ENCODE peak calls at places on chromosomes 3 and 15, in ten cellular contexts. M, A, Y, S, X, Q, N, Z, T and I are unnamed samples.

GRCh38 chr3:39982665-39983357 is 173.4 kb downstream of the MYRIP start:
- DNase-seq in Y (no peak), X (no peak), M (no peak), S (no peak), T (no peak), Q (no peak), N (no peak), Z (no peak), A (no peak), I (no peak)

GRCh38 chr3:128143496-128143895 is 9.8 kb upstream of the EEFSEC start:
- DNase-seq in T (no peak), Q (no peak), N (peak), A (no peak), S (no peak), Z (no peak), M (no peak), X (no peak), Y (no peak), I (no peak)

GRCh38 chr3:140188285-140188684 is 253.3 kb downstream of the CLSTN2 start:
- DNase-seq in Z (no peak), S (no peak), X (no peak), N (no peak), A (no peak), T (no peak), M (no peak), Y (peak), Q (no peak), I (no peak)

GRCh38 chr15:65330934-65331645 is 26.6 kb downstream of the RNU5B-1 start:
- DNase-seq in N (no peak), S (no peak), Z (no peak), T (no peak), M (no peak), X (no peak), Q (no peak), A (no peak), Y (no peak), I (no peak)

GRCh38 chr3:38614091-38614490 is 35.4 kb downstream of the SCN5A start:
- DNase-seq in X (no peak), T (no peak), Z (no peak), S (no peak), Y (no peak), M (no peak), Q (no peak), N (no peak), A (no peak), I (peak)

GRCh38 chr15:51887887-51888592 is 58.6 kb downstream of the TMOD3 start:
- DNase-seq in X (no peak), T (no peak), A (no peak), N (no peak), S (no peak), Q (no peak), Y (no peak), M (no peak), Z (no peak), I (no peak)

GRCh38 chr3:108489776-108490175 is 20.6 kb downstream of the MYH15 start:
- DNase-seq in S (no peak), N (peak), A (peak), Z (peak), Y (no peak), X (peak), T (peak), Q (no peak), M (peak), I (peak)

GRCh38 chr3:174215426-174215825 is 643.7 kb upstream of the NAALADL2 start:
- DNase-seq in T (no peak), Q (no peak), X (no peak), M (no peak), N (no peak), Z (no peak), Y (no peak), A (no peak), S (no peak), I (no peak)

GRCh38 chr3:4421121-4421520 is 45.9 kb downstream of the SUMF1 start:
- DNase-seq in Y (no peak), M (peak), T (no peak), Z (peak), X (no peak), A (no peak), S (no peak), N (peak), Q (peak), I (no peak)

GRCh38 chr3:22506871-22507270 is 696.3 kb upstream of the UBE2E2 start:
- DNase-seq in A (no peak), Q (no peak), Y (no peak), N (no peak), X (no peak), Z (no peak), M (no peak), T (no peak), S (no peak), I (no peak)

GRCh38 chr3:79598594-79598993 is 169.2 kb downstream of the ROBO1 start:
- DNase-seq in T (no peak), X (no peak), Z (no peak), Y (no peak), A (no peak), M (peak), N (no peak), S (no peak), Q (no peak), I (no peak)

GRCh38 chr3:194139085-194139976 is 3.4 kb downstream of the HES1 start:
- DNase-seq in N (no peak), T (no peak), S (no peak), A (no peak), M (peak), X (no peak), Y (peak), Q (no peak), Z (no peak), I (no peak)